ENCODE peak calls at places on chromosomes 3 and 15, in four cellular contexts. H, I, X and P are unnamed samples.

GRCh38 chr3:56835626-56836025 is 33.9 kb upstream of the ARHGEF3 start:
- DNase-seq in X (peak; percentile 7), I (no peak), H (no peak), P (no peak)

GRCh38 chr3:48919215-48920138 is 835 bp downstream of the ARIH2 start:
- DNase-seq in H (peak; percentile 48), I (peak; percentile 81), X (peak; percentile 78), P (peak; percentile 74)

GRCh38 chr3:13879102-13879945 is 547 bp downstream of the WNT7A start:
- DNase-seq in X (no peak), I (peak; percentile 66), H (no peak), P (no peak)

GRCh38 chr15:100033140-100033857 is 300.1 kb upstream of the LYSMD4 start:
- DNase-seq in H (no peak), X (no peak), I (no peak), P (no peak)

GRCh38 chr3:159208080-159208479 is 406.2 kb downstream of the MFSD1 start:
- DNase-seq in X (no peak), I (no peak), H (no peak), P (no peak)

GRCh38 chr15:51094606-51095569 is at the start of gene TNFAIP8L3:
- DNase-seq in H (no peak), X (no peak), I (peak; percentile 84), P (peak; percentile 7)

GRCh38 chr15:60000113-60000823 is 3.8 kb upstream of the FOXB1 start:
- DNase-seq in H (no peak), X (no peak), I (peak; percentile 19), P (no peak)

GRCh38 chr3:73592154-73592877 is 32.4 kb downstream of the PDZRN3 start:
- DNase-seq in H (no peak), X (no peak), I (no peak), P (no peak)

GRCh38 chr3:17915341-17915740 is 172.9 kb upstream of the TBC1D5 start:
- DNase-seq in I (no peak), X (no peak), H (no peak), P (no peak)

GRCh38 chr15:32694222-32694983 is 23.4 kb upstream of the GREM1 start:
- DNase-seq in H (no peak), X (no peak), I (no peak), P (no peak)

GRCh38 chr3:128168830-128169229 is 15.5 kb downstream of the EEFSEC start:
- DNase-seq in I (no peak), X (no peak), H (no peak), P (no peak)

GRCh38 chr3:194306771-194307640 is 44.1 kb downstream of the CPN2 start:
- DNase-seq in X (no peak), H (no peak), I (no peak), P (no peak)

GRCh38 chr3:57787867-57788623 is 31.9 kb downstream of the SLMAP start:
- DNase-seq in I (peak; percentile 15), H (no peak), X (peak; percentile 85), P (no peak)

GRCh38 chr3:129118745-129119144 is 2.9 kb downstream of the RAB43 start:
- DNase-seq in I (no peak), X (no peak), H (no peak), P (no peak)

GRCh38 chr15:47870956-47871625 is 153.8 kb downstream of the SEMA6D start:
- DNase-seq in I (no peak), H (no peak), X (no peak), P (no peak)

GRCh38 chr3:108021131-108021530 is 69.7 kb downstream of the CD47 start:
- DNase-seq in X (no peak), I (no peak), H (no peak), P (no peak)

GRCh38 chr3:184562146-184562861 is 719 bp downstream of the EPHB3 start:
- DNase-seq in H (no peak), I (peak; percentile 69), X (no peak), P (no peak)

GRCh38 chr3:118618247-118619040 is 416.2 kb downstream of the IGSF11 start:
- DNase-seq in H (no peak), X (no peak), I (no peak), P (no peak)

GRCh38 chr15:47331796-47332480 is 385.4 kb upstream of the SEMA6D start:
- DNase-seq in H (no peak), I (no peak), X (no peak), P (no peak)

GRCh38 chr3:41163399-41163798 is 35.9 kb upstream of the CTNNB1 start:
- DNase-seq in H (no peak), X (no peak), I (no peak), P (no peak)

GRCh38 chr3:59064276-59064675 is 14.5 kb upstream of the CFAP20DC start:
- DNase-seq in X (peak; percentile 6), I (no peak), H (peak; percentile 13), P (no peak)

GRCh38 chr15:81280696-81281095 is 43.2 kb downstream of the STARD5 start:
- DNase-seq in H (no peak), X (no peak), I (no peak), P (no peak)

GRCh38 chr3:69328903-69329302 is 57.0 kb downstream of the FRMD4B start:
- DNase-seq in X (no peak), H (no peak), I (no peak), P (no peak)

GRCh38 chr3:138774529-138775253 is 60.0 kb downstream of the PIK3CB start:
- DNase-seq in H (peak; percentile 75), X (peak; percentile 45), I (peak; percentile 49), P (peak; percentile 71)

GRCh38 chr15:57213783-57214366 is 162.4 kb upstream of the CGNL1 start:
- DNase-seq in X (peak; percentile 46), I (peak; percentile 3), H (peak; percentile 21), P (peak; percentile 41)

GRCh38 chr15:92473784-92474183 is 80.1 kb downstream of the ST8SIA2 start:
- DNase-seq in I (no peak), X (no peak), H (no peak), P (no peak)

GRCh38 chr15:78620021-78620838 is 566 bp downstream of the CHRNA3 start:
- DNase-seq in I (peak; percentile 86), X (no peak), H (no peak), P (no peak)

GRCh38 chr15:87739866-87740265 is 516.7 kb downstream of the NTRK3 start:
- DNase-seq in X (no peak), I (no peak), H (no peak), P (no peak)

GRCh38 chr3:4904801-4905695 is 74.2 kb upstream of the BHLHE40 start:
- DNase-seq in H (no peak), X (peak; percentile 25), I (no peak), P (no peak)

GRCh38 chr3:158911586-158911985 is 109.7 kb downstream of the MFSD1 start:
- DNase-seq in H (no peak), I (no peak), X (no peak), P (no peak)

GRCh38 chr15:58413253-58413652 is 18.5 kb upstream of the LIPC start:
- DNase-seq in X (peak; percentile 51), H (no peak), I (no peak), P (no peak)

GRCh38 chr15:42036112-42036905 is 15.5 kb upstream of the PLA2G4E start:
- DNase-seq in I (peak; percentile 45), X (no peak), H (no peak), P (no peak)

GRCh38 chr15:70361106-70361505 is 263.4 kb upstream of the TLE3 start:
- DNase-seq in X (no peak), H (no peak), I (no peak), P (no peak)

GRCh38 chr15:70361891-70362290 is 264.2 kb upstream of the TLE3 start:
- DNase-seq in X (no peak), H (no peak), I (no peak), P (no peak)

GRCh38 chr15:70358871-70359647 is 261.3 kb upstream of the TLE3 start:
- DNase-seq in H (no peak), I (no peak), X (no peak), P (no peak)

GRCh38 chr15:70362350-70362749 is 264.6 kb upstream of the TLE3 start:
- DNase-seq in X (no peak), H (no peak), I (no peak), P (no peak)

GRCh38 chr15:70362911-70363310 is 265.2 kb upstream of the TLE3 start:
- DNase-seq in X (peak; percentile 14), H (peak; percentile 8), I (peak; percentile 71), P (peak; percentile 17)
- TF ChIP-seq ELF1 in X (no peak), H (no peak), I (no peak), P (no peak)

GRCh38 chr3:113179235-113179829 is 32.0 kb upstream of the BOC start:
- DNase-seq in I (no peak), H (no peak), X (no peak), P (no peak)

GRCh38 chr3:113186566-113186965 is 24.8 kb upstream of the BOC start:
- DNase-seq in X (no peak), I (no peak), H (no peak), P (no peak)

GRCh38 chr3:113185436-113185835 is 25.9 kb upstream of the BOC start:
- DNase-seq in I (no peak), X (no peak), H (no peak), P (no peak)

GRCh38 chr3:113183748-113184661 is 27.4 kb upstream of the BOC start:
- DNase-seq in I (peak; percentile 35), H (no peak), X (no peak), P (no peak)
- TF ChIP-seq ELF1 in I (no peak), H (no peak), X (no peak), P (no peak)

GRCh38 chr15:68843425-68844311 is 23.0 kb upstream of the ANP32A start:
- DNase-seq in I (peak; percentile 82), H (no peak), X (no peak), P (no peak)
- TF ChIP-seq ELF1 in I (no peak), H (no peak), X (no peak), P (no peak)

DNA sequence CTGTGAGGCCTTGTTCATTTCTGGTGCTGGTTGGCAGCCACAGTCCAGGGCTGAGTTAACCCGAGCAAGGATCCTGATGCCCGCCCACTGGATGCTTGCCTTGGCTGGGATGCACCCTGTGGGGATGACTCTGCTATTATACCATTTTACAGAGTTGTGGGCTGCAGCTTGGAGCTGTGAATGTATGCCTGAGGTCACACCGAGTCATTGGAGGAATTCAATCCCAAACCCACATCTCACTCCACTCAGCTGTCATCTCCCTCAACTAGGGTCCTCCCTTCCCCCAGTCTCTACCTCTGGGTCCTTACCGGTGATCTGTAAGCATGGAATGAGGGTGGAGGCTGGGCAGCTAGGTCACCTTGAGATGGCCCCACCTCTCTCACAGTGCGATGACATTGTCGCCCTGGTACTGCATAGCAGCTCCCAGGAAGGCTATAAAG is 22.1 kb downstream of the MAPKAPK3 start:
- DNase-seq in I (no peak), X (no peak), H (no peak), P (no peak)
- TF ChIP-seq ELF1 in I (no peak), X (no peak), H (no peak), P (no peak)

GRCh38 chr3:140715035-140715434 is 37.2 kb downstream of the TRIM42 start:
- DNase-seq in X (no peak), I (no peak), H (no peak), P (no peak)
- TF ChIP-seq ELF1 in X (no peak), I (no peak), H (no peak), P (no peak)

GRCh38 chr3:71226565-71227281 is 356.8 kb downstream of the FOXP1 start:
- DNase-seq in H (no peak), X (peak; percentile 49), I (no peak), P (no peak)
- TF ChIP-seq ELF1 in H (no peak), X (no peak), I (no peak), P (no peak)

DNA sequence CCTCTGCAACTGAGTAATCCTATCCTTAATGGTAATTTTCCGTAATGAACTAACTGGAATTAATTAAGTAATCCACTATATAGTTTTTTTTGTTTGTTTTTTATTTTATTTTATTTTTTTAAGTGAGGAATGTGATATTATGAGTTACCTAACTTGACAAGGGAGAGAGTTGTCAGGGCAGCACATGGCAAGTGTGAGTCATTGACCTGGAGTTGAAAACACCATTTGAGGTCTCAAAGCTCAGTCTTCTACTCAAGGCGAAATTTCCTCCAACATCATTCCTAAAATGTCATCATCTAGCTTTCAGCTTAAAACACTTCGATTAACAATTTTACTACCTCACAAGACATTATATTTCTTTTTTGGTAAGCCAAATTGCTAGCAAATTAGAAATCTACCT is 87.8 kb downstream of the NECTIN3 start:
- DNase-seq in H (no peak), I (no peak), X (no peak), P (no peak)
- TF ChIP-seq ELF1 in H (no peak), I (no peak), X (no peak), P (no peak)